ENCODE peak calls at places on chromosome 20, in five cellular contexts. A, M, R, C and B are unnamed samples.

GRCh38 chr20:35180266-35180665 is 8.4 kb downstream of the PROCR start:
- DNase-seq in A (no peak), M (no peak), R (no peak), C (no peak), B (no peak)

GRCh38 chr20:25294459-25295385 is 46.8 kb downstream of the PYGB start:
- DNase-seq in A (peak; percentile 68), M (peak; percentile 58), R (peak; percentile 93), C (peak; percentile 70), B (peak; percentile 78)

GRCh38 chr20:18058661-18059467 is 1.1 kb upstream of the OVOL2 start:
- DNase-seq in A (no peak), M (no peak), R (peak; percentile 85), C (no peak), B (no peak)

GRCh38 chr20:13166006-13166405 is 55.1 kb upstream of the ISM1 start:
- DNase-seq in A (no peak), M (no peak), R (no peak), C (no peak), B (no peak)

GRCh38 chr20:38114353-38114791 is 50.7 kb downstream of the TGM2 start:
- DNase-seq in A (peak; percentile 83), M (no peak), R (peak; percentile 53), C (no peak), B (no peak)

GRCh38 chr20:49964964-49965780 is 17.6 kb upstream of the SNAI1 start:
- DNase-seq in A (peak; percentile 69), M (peak; percentile 63), R (peak; percentile 83), C (peak; percentile 61), B (peak; percentile 58)

GRCh38 chr20:1816384-1817381 is 78.5 kb upstream of the SIRPA start:
- DNase-seq in A (no peak), M (peak; percentile 70), R (no peak), C (no peak), B (no peak)

GRCh38 chr20:41330343-41330720 is 10.3 kb upstream of the LPIN3 start:
- DNase-seq in A (peak; percentile 73), M (no peak), R (no peak), C (peak; percentile 12), B (no peak)

GRCh38 chr20:50245561-50246366 is 55.1 kb downstream of the CEBPB start:
- DNase-seq in A (peak; percentile 54), M (peak; percentile 35), R (peak; percentile 70), C (no peak), B (no peak)

GRCh38 chr20:38270869-38271608 is 10.5 kb upstream of the KIAA1755 start:
- DNase-seq in A (peak; percentile 99), M (peak; percentile 25), R (peak; percentile 82), C (no peak), B (no peak)

GRCh38 chr20:14568225-14568624 is 230.8 kb upstream of the FLRT3 start:
- DNase-seq in A (peak; percentile 9), M (no peak), R (peak; percentile 55), C (no peak), B (no peak)

GRCh38 chr20:8267009-8267408 is 134.9 kb downstream of the PLCB1 start:
- DNase-seq in A (no peak), M (no peak), R (peak; percentile 47), C (no peak), B (no peak)

GRCh38 chr20:2742934-2743559 is 50.5 kb downstream of the EBF4 start:
- DNase-seq in A (peak; percentile 73), M (peak; percentile 70), R (peak; percentile 84), C (peak; percentile 73), B (peak; percentile 80)

GRCh38 chr20:10370091-10370887 is 63.7 kb downstream of the MKKS start:
- DNase-seq in A (peak; percentile 63), M (no peak), R (no peak), C (no peak), B (no peak)

GRCh38 chr20:8798505-8798904 is 270.4 kb upstream of the PLCB4 start:
- DNase-seq in A (peak; percentile 25), M (no peak), R (no peak), C (no peak), B (no peak)

GRCh38 chr20:40683894-40684268 is 5.2 kb downstream of the MAFB start:
- DNase-seq in A (no peak), M (no peak), R (no peak), C (no peak), B (no peak)

GRCh38 chr20:17594443-17594842 is 24.6 kb downstream of the DSTN start:
- DNase-seq in A (peak; percentile 84), M (no peak), R (no peak), C (no peak), B (no peak)

GRCh38 chr20:32457476-32457986 is 99.4 kb downstream of the ASXL1 start:
- DNase-seq in A (peak; percentile 65), M (peak; percentile 77), R (peak; percentile 83), C (peak; percentile 97), B (peak; percentile 81)

GRCh38 chr20:21739682-21740081 is 34.2 kb downstream of the PAX1 start:
- DNase-seq in A (no peak), M (no peak), R (peak; percentile 39), C (no peak), B (no peak)